ENCODE peak calls at places on chromosomes 16 and 17, in six cellular contexts. U, A, J, K, N and L are unnamed samples.

GRCh38 chr16:8720080-8720966 is 45.9 kb downstream of the ABAT start:
- DNase-seq in U (no peak), N (no peak), J (no peak), A (no peak), K (no peak), L (no peak)

GRCh38 chr17:18025596-18026407 is 13.2 kb downstream of the ATPAF2 start:
- DNase-seq in K (peak; percentile 94), J (no peak), N (no peak), U (no peak), A (no peak), L (no peak)

GRCh38 chr16:5885521-5885920 is 787.9 kb upstream of the EEF2KMT start:
- DNase-seq in U (no peak), A (no peak), N (no peak), K (no peak), J (no peak), L (no peak)

GRCh38 chr16:19136549-19137196 is 22.9 kb downstream of the ITPRIPL2 start:
- DNase-seq in A (peak; percentile 60), N (no peak), J (no peak), U (peak; percentile 80), K (peak; percentile 66), L (peak; percentile 54)

GRCh38 chr16:82586130-82586529 is 40.6 kb upstream of the CDH13 start:
- DNase-seq in J (no peak), N (no peak), K (no peak), U (no peak), A (no peak), L (no peak)

GRCh38 chr17:45312477-45313418 is 4.1 kb downstream of the MAP3K14 start:
- DNase-seq in J (no peak), U (no peak), A (no peak), K (peak; percentile 42), N (no peak), L (peak; percentile 41)

GRCh38 chr17:32523017-32523680 is 36.4 kb downstream of the CDK5R1 start:
- DNase-seq in U (no peak), K (no peak), A (no peak), J (no peak), N (no peak), L (no peak)

GRCh38 chr17:18981642-18982424 is 22.7 kb downstream of the FAM83G start:
- DNase-seq in N (no peak), U (no peak), J (no peak), K (peak; percentile 97), A (no peak), L (peak; percentile 99)

GRCh38 chr16:1773703-1774455 is 945 bp upstream of the MRPS34 start:
- DNase-seq in U (no peak), K (peak; percentile 69), J (no peak), N (no peak), A (no peak), L (peak; percentile 97)

GRCh38 chr17:39757176-39757662 is 19.5 kb downstream of the GRB7 start:
- DNase-seq in K (no peak), U (no peak), N (no peak), A (no peak), J (no peak), L (no peak)

GRCh38 chr17:39756376-39757079 is 18.8 kb downstream of the GRB7 start:
- DNase-seq in N (no peak), K (no peak), J (no peak), A (no peak), U (no peak), L (peak; percentile 76)

GRCh38 chr17:39754161-39754957 is 16.6 kb downstream of the GRB7 start:
- DNase-seq in A (peak; percentile 98), N (peak; percentile 36), U (peak; percentile 98), J (peak; percentile 98), K (peak; percentile 95), L (peak; percentile 99)

GRCh38 chr17:39754958-39755549 is 17.3 kb downstream of the GRB7 start:
- DNase-seq in N (no peak), J (no peak), K (peak; percentile 33), U (no peak), A (no peak), L (peak; percentile 81)

DNA sequence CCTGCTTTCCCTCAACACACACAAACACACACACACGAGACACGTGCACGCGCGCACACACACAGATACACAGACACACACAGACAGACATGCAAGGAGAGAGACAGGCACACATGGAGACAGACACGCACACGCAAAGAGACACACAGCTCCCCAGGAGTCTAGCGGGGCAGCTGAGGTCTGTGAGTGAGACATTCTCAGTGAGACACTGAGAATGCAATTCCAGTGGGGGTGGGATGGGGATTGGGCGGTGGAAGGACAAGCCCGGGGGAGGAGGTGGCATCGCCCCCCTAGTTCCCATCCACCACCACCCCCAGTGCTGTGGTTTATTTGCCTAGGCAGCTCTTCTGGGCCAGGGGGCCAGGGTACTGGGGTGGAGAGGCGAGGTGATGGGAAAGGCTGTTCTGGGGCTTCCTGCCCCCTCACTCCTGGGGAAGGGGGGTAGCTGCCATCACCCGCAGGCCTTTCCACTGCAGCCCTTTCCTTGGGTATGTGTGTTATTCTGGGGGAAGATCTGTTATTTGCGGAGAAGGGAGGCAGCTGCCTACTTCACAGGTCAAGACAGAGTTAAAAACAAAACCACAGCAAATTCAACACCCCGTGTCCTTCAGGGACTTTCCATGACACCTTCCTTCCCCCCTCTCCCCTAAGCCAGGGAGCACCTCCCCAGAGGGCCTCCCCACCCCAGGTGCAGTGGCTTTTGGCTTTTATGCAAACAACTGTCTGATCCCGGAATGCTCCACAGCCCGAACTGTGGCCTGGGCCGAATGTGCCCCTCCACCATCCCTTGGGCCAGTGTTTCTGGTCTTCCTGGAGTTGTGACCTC is 18.0 kb downstream of the GRB7 start:
- DNase-seq in N (no peak), U (no peak), A (no peak), K (peak; percentile 25), J (peak; percentile 74), L (peak; percentile 53)
- H3K4me3 ChIP-seq in N (no peak overlapping the region), U (no peak overlapping the region), A (no peak overlapping the region), K (no peak overlapping the region), J (no peak overlapping the region), L (no peak overlapping the region)

GRCh38 chr17:77437017-77437416 is 296.2 kb downstream of the SEC14L1 start:
- DNase-seq in K (peak; percentile 62), A (no peak), U (peak; percentile 75), J (no peak), N (peak; percentile 61), L (no peak)
- H3K4me3 ChIP-seq in K (no peak overlapping the region), A (peak overlapping the region; percentile 3), U (no peak overlapping the region), J (no peak overlapping the region), N (no peak overlapping the region), L (no peak overlapping the region)

GRCh38 chr16:57283956-57284205 is 591 bp downstream of the PLLP start:
- DNase-seq in N (no peak), J (no peak), U (no peak), A (no peak), K (no peak), L (no peak)

GRCh38 chr16:57284206-57284951 is at the start of gene PLLP:
- DNase-seq in A (peak; percentile 69), J (peak; percentile 87), N (no peak), U (no peak), K (peak; percentile 52), L (peak; percentile 91)

GRCh38 chr16:57283214-57283955 is 1.1 kb downstream of the PLLP start:
- DNase-seq in J (peak; percentile 84), N (no peak), A (peak; percentile 62), K (no peak), U (no peak), L (peak; percentile 77)

GRCh38 chr16:57284952-57285263 is 436 bp upstream of the PLLP start:
- DNase-seq in U (no peak), J (no peak), K (no peak), A (no peak), N (no peak), L (no peak)

DNA sequence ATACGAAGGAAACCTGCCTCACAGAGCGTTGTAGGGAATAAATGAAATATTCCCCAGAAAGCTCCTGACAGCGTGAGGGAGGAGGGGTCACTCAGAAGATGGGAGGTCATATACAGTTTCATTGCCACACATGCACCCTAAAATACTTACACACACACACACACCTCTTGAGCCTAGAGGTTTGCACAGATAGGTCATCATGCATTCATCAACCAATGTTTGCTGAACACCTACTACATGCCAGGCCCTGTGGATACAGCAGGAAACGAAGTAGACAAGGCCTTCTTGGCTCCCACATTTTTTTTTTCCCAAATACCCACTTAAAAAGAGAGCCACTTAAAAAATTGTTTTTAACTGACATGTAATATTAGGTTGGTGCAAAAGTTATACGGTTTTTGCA is 907 bp upstream of the PLLP start:
- DNase-seq in J (no peak), U (no peak), A (no peak), K (no peak), N (no peak), L (no peak)
- H3K4me3 ChIP-seq in J (no peak overlapping the region), U (no peak overlapping the region), A (peak overlapping the region; percentile 73), K (no peak overlapping the region), N (no peak overlapping the region), L (no peak overlapping the region)

DNA sequence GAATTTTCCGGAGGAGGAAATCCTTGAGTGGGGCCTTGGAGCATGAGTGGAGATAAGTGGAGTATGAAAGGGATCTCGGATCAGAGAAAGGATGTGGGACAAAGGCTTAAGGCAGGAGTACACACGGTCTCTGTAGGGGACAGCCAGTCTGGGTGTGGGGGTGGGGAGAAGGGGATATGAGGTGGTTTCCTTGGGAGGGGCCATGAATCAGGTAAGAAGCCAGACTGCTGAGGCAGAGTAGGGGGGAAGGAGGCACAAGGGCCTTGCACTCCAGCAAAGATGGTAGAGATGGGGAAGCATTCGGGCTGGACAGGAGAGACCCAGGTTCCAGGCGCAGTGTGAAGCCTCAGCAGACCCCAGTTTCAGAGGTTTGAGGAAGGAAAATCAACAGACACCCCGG is 1.6 kb downstream of the HSD11B2 start:
- DNase-seq in A (no peak), N (no peak), U (no peak), K (no peak), J (no peak), L (peak; percentile 89)
- H3K4me3 ChIP-seq in A (peak overlapping the region; percentile 56), N (no peak overlapping the region), U (no peak overlapping the region), K (no peak overlapping the region), J (peak overlapping the region; percentile 70), L (no peak overlapping the region)

GRCh38 chr16:79618041-79618711 is 17.6 kb upstream of the MAF start:
- DNase-seq in U (no peak), N (no peak), A (no peak), J (no peak), K (no peak), L (peak; percentile 30)
- H3K4me3 ChIP-seq in U (no peak overlapping the region), N (no peak overlapping the region), A (no peak overlapping the region), J (no peak overlapping the region), K (no peak overlapping the region), L (no peak overlapping the region)

GRCh38 chr17:31310877-31311276 is 3.0 kb downstream of the EVI2B start:
- DNase-seq in K (no peak), J (no peak), U (peak; percentile 47), N (no peak), A (no peak), L (no peak)
- H3K4me3 ChIP-seq in K (no peak overlapping the region), J (no peak overlapping the region), U (no peak overlapping the region), N (no peak overlapping the region), A (peak overlapping the region; percentile 42), L (no peak overlapping the region)

GRCh38 chr17:1203111-1203966 is 23.6 kb upstream of the ABR start:
- DNase-seq in U (peak; percentile 89), A (peak; percentile 86), J (peak; percentile 90), K (peak; percentile 92), N (no peak), L (peak; percentile 97)

GRCh38 chr17:1200440-1200839 is 20.7 kb upstream of the ABR start:
- DNase-seq in A (no peak), K (no peak), N (no peak), J (no peak), U (no peak), L (peak; percentile 65)

GRCh38 chr17:1203967-1204291 is 24.1 kb upstream of the ABR start:
- DNase-seq in U (no peak), K (no peak), A (no peak), J (no peak), N (no peak), L (no peak)

GRCh38 chr17:1197781-1198490 is 18.2 kb upstream of the ABR start:
- DNase-seq in J (peak; percentile 93), U (peak; percentile 95), K (peak; percentile 13), A (peak; percentile 92), N (no peak), L (peak; percentile 82)

GRCh38 chr17:1201132-1201702 is 21.4 kb upstream of the ABR start:
- DNase-seq in U (no peak), A (no peak), N (no peak), J (no peak), K (no peak), L (peak; percentile 65)
- H3K4me3 ChIP-seq in U (no peak overlapping the region), A (no peak overlapping the region), N (no peak overlapping the region), J (no peak overlapping the region), K (no peak overlapping the region), L (no peak overlapping the region)